ENCODE peak calls at places on chromosomes 11 and 22, in five cellular contexts. N is colonic mucosa, I is mesenchymal stem cell, K is mammary epithelial cell, R is SK-N-SH. O is an unnamed sample.

GRCh38 chr11:133819916-133820315 is 25.4 kb downstream of the SPATA19 start:
- DNase-seq in N (no peak), I (no peak), K (no peak), R (no peak), O (no peak)

GRCh38 chr22:47631571-47632102 is 869.2 kb downstream of the TBC1D22A start:
- DNase-seq in N (no peak), I (no peak), K (no peak), R (peak; percentile 71), O (no peak)

GRCh38 chr11:61297741-61298140 is 2.6 kb upstream of the VWCE start:
- DNase-seq in N (no peak), I (peak; percentile 73), K (peak; percentile 97), R (no peak), O (peak; percentile 53)

GRCh38 chr11:118198370-118198769 is 21.9 kb upstream of the SCN2B start:
- DNase-seq in N (peak; percentile 88), I (peak; percentile 55), K (peak; percentile 29), R (peak; percentile 77), O (peak; percentile 87)

GRCh38 chr22:23542933-23543332 is 37.2 kb downstream of the IGLL1 start:
- DNase-seq in N (no peak), I (peak; percentile 56), K (peak; percentile 35), R (no peak), O (no peak)

GRCh38 chr11:45985212-45985611 is 62.8 kb downstream of the LARGE2 start:
- DNase-seq in N (no peak), I (no peak), K (no peak), R (no peak), O (no peak)

GRCh38 chr22:44026630-44027511 is 2.8 kb downstream of the PARVB start:
- DNase-seq in N (peak; percentile 59), I (no peak), K (no peak), R (no peak), O (peak; percentile 87)

GRCh38 chr11:102983491-102983890 is 28.0 kb upstream of the MMP13 start:
- DNase-seq in N (no peak), I (no peak), K (no peak), R (no peak), O (no peak)

GRCh38 chr11:74577624-74578396 is 14.6 kb upstream of the POLD3 start:
- DNase-seq in N (no peak), I (no peak), K (no peak), R (peak; percentile 30), O (no peak)

DNA sequence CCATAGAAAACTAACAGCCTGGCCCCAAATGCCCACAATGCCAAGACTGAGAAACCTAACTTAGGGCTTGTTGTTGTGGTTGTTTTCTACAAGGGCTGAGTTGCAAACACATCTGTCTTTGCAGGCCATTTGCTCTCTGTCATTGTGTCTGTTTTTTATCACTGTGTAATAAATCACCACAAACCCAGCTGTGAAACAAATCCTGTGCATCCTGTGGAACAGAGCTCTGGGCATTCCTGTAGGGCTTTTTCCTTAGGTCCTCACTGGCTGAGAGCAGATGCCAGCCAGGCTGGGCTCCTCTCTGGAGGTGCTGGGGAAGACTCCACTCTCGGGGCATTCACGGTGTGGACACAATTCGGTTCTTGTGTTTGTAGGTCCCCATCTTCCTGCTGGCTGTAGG is 15.7 kb upstream of the SYT8 start:
- DNase-seq in N (no peak), I (no peak), K (no peak), R (no peak), O (peak; percentile 12)
- H3K9ac ChIP-seq in N (no peak overlapping the region), I (no peak overlapping the region), K (no peak overlapping the region), R (no peak overlapping the region), O (no peak overlapping the region)

GRCh38 chr11:67117176-67117575 is 1.9 kb upstream of the KDM2A start:
- DNase-seq in N (no peak), I (peak; percentile 29), K (no peak), R (no peak), O (no peak)
- H3K9ac ChIP-seq in N (peak overlapping the region; percentile 38), I (peak overlapping the region; percentile 65), K (no peak overlapping the region), R (no peak overlapping the region), O (no peak overlapping the region)

GRCh38 chr22:38792833-38793232 is 1.1 kb downstream of the DNAL4 start:
- DNase-seq in N (no peak), I (peak; percentile 41), K (peak; percentile 68), R (no peak), O (no peak)
- H3K9ac ChIP-seq in N (peak overlapping the region; percentile 73), I (peak overlapping the region; percentile 97), K (peak overlapping the region; percentile 88), R (no peak overlapping the region), O (peak overlapping the region; percentile 83)

DNA sequence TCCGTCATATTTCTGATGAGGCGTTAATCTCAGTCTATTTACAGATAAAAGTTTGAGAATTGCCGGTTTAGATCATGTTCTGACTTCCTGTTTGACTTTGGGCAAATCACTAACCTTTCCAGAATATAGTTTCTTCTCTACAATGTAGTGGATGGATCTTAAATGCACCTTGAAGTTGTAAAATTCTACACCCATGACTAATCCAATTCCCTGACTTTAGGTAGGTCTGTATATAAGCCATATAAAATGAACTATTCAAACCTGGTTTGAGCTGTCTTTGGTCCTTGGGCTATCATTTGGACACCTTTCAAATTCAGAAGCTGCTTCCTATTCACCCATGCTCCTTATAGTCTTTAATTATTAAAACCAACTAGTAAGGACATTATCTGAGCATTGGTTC is 52.2 kb upstream of the BLID start:
- DNase-seq in N (no peak), I (no peak), K (peak; percentile 35), R (no peak), O (no peak)
- H3K9ac ChIP-seq in N (no peak overlapping the region), I (peak overlapping the region; percentile 83), K (no peak overlapping the region), R (no peak overlapping the region), O (no peak overlapping the region)

GRCh38 chr11:5851002-5851401 is 6.5 kb downstream of the OR52E8 start:
- DNase-seq in N (no peak), I (no peak), K (no peak), R (no peak), O (no peak)
- H3K9ac ChIP-seq in N (no peak overlapping the region), I (no peak overlapping the region), K (no peak overlapping the region), R (no peak overlapping the region), O (no peak overlapping the region)

GRCh38 chr11:58770166-58770565 is 38.4 kb upstream of the GLYAT start:
- DNase-seq in N (no peak), I (no peak), K (no peak), R (no peak), O (no peak)
- H3K9ac ChIP-seq in N (no peak overlapping the region), I (peak overlapping the region; percentile 2), K (peak overlapping the region; percentile 6), R (no peak overlapping the region), O (no peak overlapping the region)